ENCODE peak calls at places on chromosomes 1 and 21, in five cellular contexts. B, O, J, M and S are unnamed samples.

GRCh38 chr1:7538033-7538432 is 233.1 kb upstream of the VAMP3 start:
- DNase-seq in B (no peak), O (no peak), J (no peak), M (no peak), S (peak)

GRCh38 chr1:179910934-179911333 is 28.8 kb downstream of the TOR1AIP1 start:
- DNase-seq in B (no peak), O (no peak), J (no peak), M (no peak), S (no peak)

GRCh38 chr1:4933232-4933631 is 278.8 kb downstream of the AJAP1 start:
- DNase-seq in B (no peak), O (no peak), J (no peak), M (no peak), S (no peak)

GRCh38 chr1:87418048-87418447 is 89.4 kb downstream of the LMO4 start:
- DNase-seq in B (no peak), O (no peak), J (no peak), M (no peak), S (no peak)

GRCh38 chr21:45408811-45409261 is 3.9 kb downstream of the COL18A1 start:
- DNase-seq in B (no peak), O (no peak), J (no peak), M (no peak), S (no peak)

GRCh38 chr1:17890815-17891191 is 135.7 kb downstream of the ACTL8 start:
- DNase-seq in B (no peak), O (no peak), J (no peak), M (no peak), S (no peak)

GRCh38 chr1:61091455-61091854 is 9.1 kb downstream of the NFIA start:
- DNase-seq in B (no peak), O (no peak), J (no peak), M (no peak), S (no peak)

GRCh38 chr1:23634840-23635642 is 56.6 kb upstream of the RPL11 start:
- DNase-seq in B (peak), O (peak), J (peak), M (peak), S (peak)

GRCh38 chr1:67597336-67597735 is 87.7 kb upstream of the GADD45A start:
- DNase-seq in B (no peak), O (no peak), J (no peak), M (no peak), S (no peak)

GRCh38 chr1:152000989-152001630 is 7.5 kb upstream of the S100A10 start:
- DNase-seq in B (no peak), O (no peak), J (no peak), M (no peak), S (no peak)

GRCh38 chr21:38806153-38806941 is 618 bp downstream of the ETS2 start:
- DNase-seq in B (no peak), O (peak), J (no peak), M (peak), S (peak)

GRCh38 chr1:109193653-109194590 is 19.8 kb upstream of the SARS1 start:
- DNase-seq in B (no peak), O (peak), J (no peak), M (peak), S (peak)

GRCh38 chr1:57544345-57544744 is 120.5 kb upstream of the DAB1 start:
- DNase-seq in B (no peak), O (no peak), J (no peak), M (no peak), S (no peak)

GRCh38 chr1:91745649-91746383 is 140.1 kb downstream of the TGFBR3 start:
- DNase-seq in B (no peak), O (no peak), J (no peak), M (no peak), S (no peak)

GRCh38 chr1:25740071-25740470 is 59.9 kb upstream of the SELENON start:
- DNase-seq in B (no peak), O (no peak), J (no peak), M (no peak), S (no peak)

GRCh38 chr1:41917835-41918449 is 780 bp downstream of the HIVEP3 start:
- DNase-seq in B (peak), O (no peak), J (no peak), M (no peak), S (peak)

GRCh38 chr1:221923921-221924598 is 182.2 kb upstream of the DUSP10 start:
- DNase-seq in B (no peak), O (no peak), J (no peak), M (no peak), S (no peak)

GRCh38 chr1:225849905-225850304 is 32.3 kb downstream of the TMEM63A start:
- DNase-seq in B (no peak), O (no peak), J (no peak), M (no peak), S (no peak)

GRCh38 chr21:38721983-38722382 is 83.7 kb upstream of the ETS2 start:
- DNase-seq in B (no peak), O (no peak), J (no peak), M (no peak), S (no peak)

GRCh38 chr1:15246960-15247614 is at the start of gene FHAD1:
- DNase-seq in B (peak), O (no peak), J (no peak), M (no peak), S (peak)

GRCh38 chr1:30253361-30253760 is 470.0 kb downstream of the MATN1 start:
- DNase-seq in B (no peak), O (no peak), J (no peak), M (no peak), S (no peak)

GRCh38 chr1:172390620-172391491 is 29.6 kb upstream of the C1orf105 start:
- DNase-seq in B (no peak), O (peak), J (no peak), M (peak), S (no peak)

GRCh38 chr1:65845758-65846060 is 53.0 kb downstream of the PDE4B start:
- DNase-seq in B (no peak), O (no peak), J (no peak), M (no peak), S (no peak)

GRCh38 chr1:45755697-45756096 is 5.2 kb upstream of the IPP start:
- DNase-seq in B (no peak), O (no peak), J (no peak), M (no peak), S (no peak)